ENCODE peak calls at places on chromosomes 6 and 20, in nine cellular contexts. C is right lobe of liver, J is A549, T is tibial nerve, K is stomach, N is thyroid gland, Q is GM12878, I is H54, S is IMR-90. A is an unnamed sample.
A peak's percentile ranks its signal among the peaks of the same experiment; 100 is the strongest.

GRCh38 chr6:80094017-80094416 is 12.5 kb upstream of the BCKDHB start:
- DNase-seq in C (no peak), J (peak; percentile 11), T (no peak), K (no peak), N (no peak), Q (no peak), I (no peak), S (peak; percentile 21), A (no peak)

GRCh38 chr20:52972965-52973819 is 1.0 kb downstream of the TSHZ2 start:
- DNase-seq in C (peak; percentile 66), J (no peak), T (no peak), K (no peak), N (no peak), Q (no peak), I (no peak), S (no peak), A (peak; percentile 62)

GRCh38 chr6:161649841-161650240 is 376.0 kb upstream of the AGPAT4 start:
- DNase-seq in C (no peak), J (no peak), T (no peak), K (no peak), N (no peak), Q (no peak), I (no peak), S (no peak), A (no peak)

GRCh38 chr20:47748851-47749250 is 36.4 kb downstream of the SULF2 start:
- DNase-seq in C (no peak), J (no peak), T (no peak), K (no peak), N (no peak), Q (no peak), I (no peak), S (no peak), A (no peak)

GRCh38 chr20:5402903-5403531 is 86.3 kb upstream of the PROKR2 start:
- DNase-seq in C (no peak), J (peak; percentile 53), T (no peak), K (no peak), N (no peak), Q (no peak), I (peak; percentile 16), S (peak; percentile 11), A (peak; percentile 43)

GRCh38 chr6:117615981-117616961 is 14.0 kb upstream of the GOPC start:
- DNase-seq in C (no peak), J (no peak), T (no peak), K (no peak), N (no peak), Q (no peak), I (peak; percentile 9), S (peak; percentile 11), A (no peak)

GRCh38 chr6:54244430-54244829 is 63.8 kb upstream of the TINAG start:
- DNase-seq in C (no peak), J (peak; percentile 3), T (no peak), K (no peak), N (no peak), Q (no peak), I (no peak), S (peak; percentile 24), A (no peak)

GRCh38 chr6:144131248-144131709 is 19.0 kb upstream of the STX11 start:
- DNase-seq in C (no peak), J (peak; percentile 5), T (no peak), K (no peak), N (no peak), Q (no peak), I (no peak), S (peak; percentile 82), A (no peak)

GRCh38 chr6:139754898-139755754 is 380.7 kb upstream of the CITED2 start:
- DNase-seq in C (no peak), J (no peak), T (no peak), K (no peak), N (no peak), Q (no peak), I (no peak), S (no peak), A (no peak)

GRCh38 chr6:154864086-154864430 is 130.8 kb downstream of the SCAF8 start:
- DNase-seq in C (no peak), J (no peak), T (no peak), K (no peak), N (no peak), Q (no peak), I (no peak), S (no peak), A (no peak)

GRCh38 chr20:22825546-22825945 is 209.6 kb upstream of the SSTR4 start:
- DNase-seq in C (no peak), J (no peak), T (no peak), K (no peak), N (no peak), Q (no peak), I (no peak), S (no peak), A (no peak)

GRCh38 chr6:109242923-109243322 is 139.3 kb downstream of the CD164 start:
- DNase-seq in C (no peak), J (no peak), T (no peak), K (no peak), N (no peak), Q (no peak), I (no peak), S (no peak), A (no peak)

GRCh38 chr6:101706576-101706975 is 313.1 kb downstream of the GRIK2 start:
- DNase-seq in C (no peak), J (no peak), T (no peak), K (no peak), N (no peak), Q (no peak), I (no peak), S (no peak), A (no peak)

DNA sequence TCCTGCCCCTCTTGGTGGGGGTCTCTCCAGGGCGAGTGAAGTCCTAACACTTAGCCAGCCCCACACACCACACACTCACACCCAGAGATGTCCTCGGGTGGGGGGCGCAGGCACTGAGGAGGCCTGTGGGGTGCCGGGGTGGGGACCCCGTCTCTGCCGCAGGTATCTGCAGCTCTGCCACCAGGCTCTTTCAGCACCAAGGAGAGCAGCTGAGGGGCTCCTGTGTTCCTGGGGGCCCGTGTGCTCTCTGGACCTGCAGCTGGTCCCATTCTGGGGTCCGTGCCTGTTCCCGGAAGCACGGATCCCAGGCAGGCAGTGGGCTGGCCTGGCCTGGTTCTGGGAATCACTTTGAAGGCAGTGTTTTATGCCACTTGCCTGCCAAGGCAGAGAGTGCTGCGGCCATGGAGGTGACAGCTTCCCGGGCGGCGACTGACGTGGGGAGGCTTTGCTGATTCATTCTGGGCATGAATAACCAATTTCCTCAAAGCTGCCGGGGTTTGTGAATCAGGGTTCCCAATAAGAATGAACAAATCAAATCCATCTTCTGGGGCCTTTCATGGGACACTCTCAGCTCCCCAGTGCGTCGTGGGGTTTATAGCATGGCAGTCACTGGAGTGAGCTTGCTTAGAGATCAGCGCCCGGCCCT is 54.4 kb upstream of the SLCO4A1 start:
- DNase-seq in C (no peak), J (no peak), T (no peak), K (no peak), N (no peak), Q (no peak), I (peak; percentile 85), S (no peak), A (no peak)
- TF ChIP-seq POLR2A in C (no peak), J (no peak), T (no peak), K (no peak), N (no peak), Q (no peak), I (no peak), S (no peak), A (no peak)

GRCh38 chr20:46051556-46052323 is 22.7 kb downstream of the SLC12A5 start:
- DNase-seq in C (no peak), J (no peak), T (no peak), K (no peak), N (no peak), Q (no peak), I (peak; percentile 59), S (peak; percentile 15), A (no peak)
- TF ChIP-seq POLR2A in C (no peak), J (no peak), T (no peak), K (no peak), N (no peak), Q (no peak), I (no peak), S (no peak), A (no peak)

GRCh38 chr20:62122659-62123449 is 579 bp downstream of the LSM14B start:
- DNase-seq in C (peak; percentile 85), J (no peak), T (no peak), K (peak; percentile 63), N (peak; percentile 71), Q (no peak), I (no peak), S (no peak), A (peak; percentile 56)

GRCh38 chr20:62123450-62124118 is 1.3 kb downstream of the LSM14B start:
- DNase-seq in C (no peak), J (no peak), T (no peak), K (no peak), N (peak; percentile 59), Q (no peak), I (no peak), S (peak; percentile 51), A (no peak)

GRCh38 chr20:62120990-62121775 is 1.1 kb upstream of the LSM14B start:
- DNase-seq in C (peak; percentile 68), J (peak; percentile 65), T (peak; percentile 61), K (no peak), N (no peak), Q (no peak), I (peak; percentile 30), S (peak; percentile 61), A (peak; percentile 41)

GRCh38 chr20:62120365-62120762 is 1.9 kb upstream of the LSM14B start:
- DNase-seq in C (no peak), J (no peak), T (no peak), K (no peak), N (no peak), Q (no peak), I (no peak), S (no peak), A (no peak)

DNA sequence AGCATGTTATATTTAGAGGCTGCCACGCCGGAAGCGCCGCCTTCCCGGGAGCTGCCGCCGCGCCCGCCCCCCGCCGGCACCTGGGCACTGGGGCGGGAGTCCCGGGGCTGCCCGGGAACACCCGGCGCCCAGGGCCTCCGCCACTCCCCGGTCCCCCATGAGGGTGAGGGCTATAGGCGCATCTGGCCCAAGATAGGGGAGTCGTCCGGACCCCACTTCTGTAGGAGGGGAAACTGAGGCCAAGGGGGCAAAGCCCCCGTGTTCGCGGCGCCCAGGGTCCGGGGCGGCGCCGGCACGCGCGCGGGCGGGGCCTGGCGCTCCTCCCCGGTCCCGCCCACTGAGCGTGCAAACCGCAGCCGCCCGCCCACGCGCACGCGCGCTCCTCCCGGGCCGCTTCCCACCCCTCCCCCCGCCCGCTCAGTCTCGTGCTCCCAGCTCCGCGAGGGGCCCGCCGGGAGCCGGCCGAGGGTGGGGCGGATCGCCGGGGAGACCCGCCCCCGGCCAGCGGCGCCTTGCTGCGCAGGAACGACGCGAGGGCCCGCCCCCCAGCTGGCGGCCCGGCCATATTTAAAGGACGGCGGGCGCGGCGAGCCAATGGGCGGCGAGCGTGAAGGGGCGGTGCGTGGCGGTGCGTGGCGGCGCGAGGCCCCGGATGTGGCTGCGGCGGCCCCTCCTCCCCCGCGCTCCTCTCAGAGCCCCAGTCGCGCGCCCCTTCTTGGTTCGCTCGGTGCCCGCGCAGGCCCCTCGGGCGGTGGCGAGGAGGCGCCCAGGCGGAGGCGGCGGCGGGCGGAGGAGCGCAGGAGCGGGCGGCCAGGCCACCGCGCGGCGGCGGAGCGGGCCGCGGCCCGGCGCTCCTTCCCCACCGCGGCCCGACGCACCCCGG is at the start of gene LSM14B:
- DNase-seq in C (peak; percentile 97), J (peak; percentile 96), T (peak; percentile 84), K (peak; percentile 98), N (peak; percentile 97), Q (peak; percentile 78), I (peak; percentile 93), S (peak; percentile 95), A (peak; percentile 96)
- TF ChIP-seq POLR2A in C (peak; percentile 31), J (peak; percentile 38), T (peak; percentile 63), K (no peak), N (peak; percentile 47), Q (peak; percentile 71), I (peak; percentile 56), S (no peak), A (no peak)

GRCh38 chr6:96520039-96520850 is 1.4 kb upstream of the UFL1 start:
- DNase-seq in C (no peak), J (peak; percentile 3), T (no peak), K (peak; percentile 62), N (no peak), Q (no peak), I (no peak), S (peak; percentile 35), A (no peak)
- TF ChIP-seq POLR2A in C (no peak), J (no peak), T (no peak), K (no peak), N (no peak), Q (no peak), I (no peak), S (no peak), A (no peak)

A was measured in testis.